ENCODE peak calls at places on chromosomes 1 and 21, in five cellular contexts. L is HEK293T; U is GM10248; P is non-pigmented ciliary epithelial cell; V is stimulated activated CD4-positive, alpha-beta T cell treated with anti-CD3 and anti-CD28 coated beads, Interleukin-1b, Interleukin-23, amount 100 ng/mL, for 48 hours. R is an unnamed sample.

GRCh38 chr21:42568834-42569731 is 55.4 kb downstream of the SLC37A1 start:
- DNase-seq in L (no peak), U (no peak), P (no peak), V (no peak), R (no peak)

GRCh38 chr1:237219751-237220150 is 177.8 kb downstream of the RYR2 start:
- DNase-seq in L (no peak), U (no peak), P (no peak), V (no peak), R (no peak)

GRCh38 chr1:177122461-177122860 is 42.1 kb downstream of the ASTN1 start:
- DNase-seq in L (no peak), U (no peak), P (no peak), V (no peak), R (no peak)

GRCh38 chr1:245153081-245153644 is 1.6 kb upstream of the KIF26B start:
- DNase-seq in L (peak), U (peak), P (peak), V (peak), R (peak)

GRCh38 chr1:233019083-233019482 is 68.7 kb downstream of the NTPCR start:
- DNase-seq in L (no peak), U (no peak), P (no peak), V (no peak), R (no peak)

GRCh38 chr1:225660544-225660946 is 7.6 kb upstream of the ENAH start:
- DNase-seq in L (no peak), U (no peak), P (no peak), V (no peak), R (no peak)

GRCh38 chr21:41707231-41707988 is 59.4 kb downstream of the RIPK4 start:
- DNase-seq in L (no peak), U (no peak), P (no peak), V (no peak), R (no peak)

GRCh38 chr1:180953291-180953747 is 40.6 kb downstream of the KIAA1614 start:
- DNase-seq in L (no peak), U (peak), P (no peak), V (no peak), R (no peak)

GRCh38 chr1:204112876-204113730 is 38.7 kb downstream of the ETNK2 start:
- DNase-seq in L (no peak), U (no peak), P (no peak), V (no peak), R (no peak)

GRCh38 chr1:83994111-83994510 is 4.8 kb downstream of the TTLL7 start:
- DNase-seq in L (no peak), U (no peak), P (no peak), V (no peak), R (no peak)

GRCh38 chr1:111204211-111204883 is 3.9 kb upstream of the DENND2D start:
- DNase-seq in L (no peak), U (peak), P (no peak), V (peak), R (peak)

GRCh38 chr1:243748706-243749283 is 101.2 kb downstream of the AKT3 start:
- DNase-seq in L (peak), U (peak), P (peak), V (no peak), R (no peak)

GRCh38 chr1:227885135-227885647 is 62.5 kb downstream of the WNT9A start:
- DNase-seq in L (no peak), U (no peak), P (no peak), V (no peak), R (no peak)

GRCh38 chr1:193754732-193755427 is 568.5 kb upstream of the B3GALT2 start:
- DNase-seq in L (no peak), U (no peak), P (no peak), V (no peak), R (no peak)

GRCh38 chr1:11273595-11274234 is 717 bp downstream of the UBIAD1 start:
- DNase-seq in L (no peak), U (no peak), P (no peak), V (no peak), R (no peak)

GRCh38 chr1:209710098-209710497 is 5.5 kb downstream of the HSD11B1 start:
- DNase-seq in L (no peak), U (no peak), P (no peak), V (no peak), R (no peak)

GRCh38 chr1:165903672-165904071 is 76.3 kb downstream of the UCK2 start:
- DNase-seq in L (no peak), U (no peak), P (no peak), V (no peak), R (no peak)

GRCh38 chr1:52792002-52792401 is 50.6 kb upstream of the ZYG11A start:
- DNase-seq in L (no peak), U (no peak), P (no peak), V (no peak), R (no peak)

GRCh38 chr1:93904228-93904627 is 5.0 kb downstream of the GCLM start:
- DNase-seq in L (no peak), U (peak), P (no peak), V (no peak), R (no peak)

GRCh38 chr21:46226920-46227599 is 1.5 kb downstream of the LSS start:
- DNase-seq in L (no peak), U (peak), P (peak), V (no peak), R (no peak)

GRCh38 chr1:93908394-93909145 is 660 bp downstream of the GCLM start:
- DNase-seq in L (peak), U (peak), P (no peak), V (peak), R (peak)

GRCh38 chr1:59580257-59580656 is 234.5 kb upstream of the HOOK1 start:
- DNase-seq in L (no peak), U (no peak), P (no peak), V (no peak), R (no peak)

GRCh38 chr1:177302365-177303044 is 131.7 kb downstream of the BRINP2 start:
- DNase-seq in L (no peak), U (no peak), P (no peak), V (no peak), R (no peak)

GRCh38 chr21:42537106-42537742 is 23.6 kb downstream of the SLC37A1 start:
- DNase-seq in L (no peak), U (no peak), P (no peak), V (no peak), R (no peak)

R was measured in nephron progenitor cell.